ENCODE peak calls at places on chromosome 7, in ten cellular contexts. Z is SJSA1, Y is stomach, O is breast epithelium, V is body of pancreas, B is A549, Q is IMR-90, E is fibroblast of lung, H is psoas muscle, X is cardiac muscle cell. D is an unnamed sample.

GRCh38 chr7:111486472-111487142 is 75.7 kb downstream of the IMMP2L start:
- DNase-seq in X (peak; percentile 55), V (peak; percentile 16), O (no peak), Y (no peak), Q (peak; percentile 67), B (peak; percentile 55), E (peak; percentile 39), Z (no peak), H (no peak), D (no peak)

GRCh38 chr7:132145466-132145865 is 430.8 kb downstream of the PLXNA4 start:
- DNase-seq in E (peak; percentile 97), Y (no peak), V (no peak), X (no peak), H (peak; percentile 65), Q (peak; percentile 34), Z (no peak), O (peak; percentile 38), B (peak; percentile 80), D (no peak)

GRCh38 chr7:20513341-20513740 is 102.1 kb upstream of the ABCB5 start:
- DNase-seq in B (no peak), O (no peak), X (no peak), V (no peak), Z (no peak), H (no peak), Y (no peak), Q (no peak), E (peak; percentile 71), D (no peak)

GRCh38 chr7:127039541-127039940 is 213.2 kb downstream of the GRM8 start:
- DNase-seq in B (no peak), V (no peak), E (no peak), O (no peak), Q (no peak), H (no peak), Y (no peak), Z (no peak), X (no peak), D (no peak)

GRCh38 chr7:93883078-93883916 is 7.3 kb downstream of the TFPI2 start:
- DNase-seq in H (no peak), B (no peak), Z (no peak), X (no peak), E (peak; percentile 43), Q (no peak), O (no peak), V (no peak), Y (no peak), D (no peak)

GRCh38 chr7:2048531-2048930 is 184.2 kb downstream of the MAD1L1 start:
- DNase-seq in O (no peak), B (no peak), Z (no peak), Q (no peak), H (peak; percentile 34), Y (no peak), V (no peak), E (no peak), X (no peak), D (peak; percentile 35)

GRCh38 chr7:32670105-32670504 is 174.8 kb downstream of the AVL9 start:
- DNase-seq in B (peak; percentile 47), E (peak; percentile 78), V (no peak), X (no peak), Q (peak; percentile 45), Y (peak; percentile 31), O (no peak), Z (peak; percentile 91), H (no peak), D (no peak)

GRCh38 chr7:5872326-5872725 is 8.3 kb upstream of the OCM start:
- DNase-seq in V (no peak), Q (peak; percentile 55), Z (no peak), E (peak; percentile 33), B (no peak), O (no peak), Y (no peak), H (no peak), X (no peak), D (no peak)

GRCh38 chr7:19269301-19269700 is 124.1 kb upstream of the FERD3L start:
- DNase-seq in X (no peak), O (no peak), V (no peak), Y (no peak), Q (no peak), E (no peak), Z (no peak), B (no peak), H (no peak), D (no peak)

GRCh38 chr7:157550300-157551275 is 213.8 kb downstream of the DNAJB6 start:
- DNase-seq in V (no peak), Q (no peak), Z (no peak), X (no peak), E (no peak), O (no peak), Y (no peak), B (no peak), H (no peak), D (peak; percentile 32)
- H3K9me3 ChIP-seq in V (no peaks in the 10 kb centered on the region), Q (peaks cover 52% of the 10 kb centered on the region), Z (no peaks in the 10 kb centered on the region), X (no peaks in the 10 kb centered on the region), E (no peaks in the 10 kb centered on the region), O (no peaks in the 10 kb centered on the region), Y (no peaks in the 10 kb centered on the region), B (no peaks in the 10 kb centered on the region), H (no peaks in the 10 kb centered on the region), D (no peaks in the 10 kb centered on the region)

GRCh38 chr7:74219416-74219815 is 9.6 kb downstream of the LAT2 start:
- DNase-seq in Q (no peak), Z (no peak), O (no peak), E (no peak), B (no peak), X (no peak), H (no peak), Y (no peak), V (no peak), D (no peak)

GRCh38 chr7:74217455-74218342 is 7.9 kb downstream of the LAT2 start:
- DNase-seq in Z (no peak), Y (no peak), H (no peak), X (no peak), B (no peak), O (no peak), V (no peak), E (no peak), Q (peak; percentile 28), D (no peak)

GRCh38 chr7:74221713-74222112 is 11.9 kb downstream of the LAT2 start:
- DNase-seq in O (no peak), E (no peak), Z (no peak), V (no peak), X (no peak), Q (no peak), B (no peak), H (no peak), Y (no peak), D (no peak)

GRCh38 chr7:74218343-74218698 is 8.5 kb downstream of the LAT2 start:
- DNase-seq in V (no peak), O (no peak), Y (no peak), Q (no peak), E (no peak), X (no peak), Z (no peak), H (no peak), B (no peak), D (no peak)

GRCh38 chr7:74220229-74220628 is 10.4 kb downstream of the LAT2 start:
- DNase-seq in B (no peak), Z (no peak), O (no peak), Y (no peak), X (no peak), V (no peak), Q (no peak), H (no peak), E (no peak), D (no peak)
- H3K4me1 ChIP-seq in B (peaks cover 18% of the 10 kb centered on the region), Z (no peaks in the 10 kb centered on the region), O (no peaks in the 10 kb centered on the region), Y (no peaks in the 10 kb centered on the region), X (no peaks in the 10 kb centered on the region), V (no peaks in the 10 kb centered on the region), Q (no peaks in the 10 kb centered on the region), H (no peaks in the 10 kb centered on the region), E (no peaks in the 10 kb centered on the region), D (peaks cover 23% of the 10 kb centered on the region)

DNA sequence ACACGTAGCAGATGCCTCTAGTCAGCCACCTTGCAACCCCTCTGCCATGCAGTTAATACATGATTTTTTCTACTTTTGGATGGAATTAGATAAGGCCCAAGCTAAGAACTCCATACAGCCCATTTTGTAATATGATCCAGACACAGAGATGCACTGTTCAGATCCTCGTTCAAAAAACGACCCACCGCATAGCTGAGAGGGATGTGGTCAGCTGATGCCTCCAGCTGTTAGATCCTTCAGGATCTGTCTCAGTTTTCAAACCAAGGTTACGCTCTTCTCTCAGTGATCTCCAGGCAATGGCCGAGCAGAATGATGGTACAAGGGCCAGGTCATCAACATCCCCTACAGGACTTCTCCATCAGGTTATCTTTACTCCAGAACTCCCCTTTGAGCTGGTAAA is 881.7 kb upstream of the C7orf33 start:
- DNase-seq in E (no peak), Q (no peak), X (no peak), B (no peak), H (no peak), V (no peak), Y (no peak), O (no peak), Z (no peak), D (no peak)
- H3K9me3 ChIP-seq in E (no peaks in the 10 kb centered on the region), Q (peaks cover 12% of the 10 kb centered on the region), X (no peaks in the 10 kb centered on the region), B (peaks cover 6% of the 10 kb centered on the region), H (peaks cover 4% of the 10 kb centered on the region), V (peaks cover 8% of the 10 kb centered on the region), Y (no peaks in the 10 kb centered on the region), O (peaks cover 18% of the 10 kb centered on the region), Z (no peaks in the 10 kb centered on the region), D (no peaks in the 10 kb centered on the region)

DNA sequence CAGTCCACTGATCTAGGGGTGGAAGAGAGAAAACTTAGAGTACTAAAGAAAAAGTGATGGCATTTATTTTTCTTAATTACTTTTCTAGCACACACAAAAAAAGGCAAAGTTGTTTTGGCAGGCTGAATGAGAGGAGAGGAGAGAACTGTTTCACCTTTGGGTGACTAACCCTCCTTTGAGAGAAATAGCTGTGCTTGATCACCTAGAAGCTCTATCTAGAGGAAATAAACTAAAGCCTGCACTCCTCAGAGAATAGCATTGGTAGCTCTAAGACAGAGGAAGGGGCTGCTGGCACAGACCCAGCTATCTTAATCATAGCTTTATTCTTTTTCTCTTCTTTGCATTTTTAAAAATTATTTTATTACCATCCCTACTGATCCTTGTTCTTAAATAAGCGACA is 6.3 kb downstream of the TMEM243 start:
- DNase-seq in X (no peak), O (no peak), H (no peak), Z (no peak), E (no peak), V (no peak), Y (no peak), B (no peak), Q (no peak), D (no peak)
- H3K4me1 ChIP-seq in X (no peaks in the 10 kb centered on the region), O (peaks cover 8% of the 10 kb centered on the region), H (peaks cover 3% of the 10 kb centered on the region), Z (peaks cover 68% of the 10 kb centered on the region), E (peaks cover 2% of the 10 kb centered on the region), V (peaks cover 30% of the 10 kb centered on the region), Y (peaks cover 20% of the 10 kb centered on the region), B (no peaks in the 10 kb centered on the region), Q (peaks cover 5% of the 10 kb centered on the region), D (peaks cover 78% of the 10 kb centered on the region)

DNA sequence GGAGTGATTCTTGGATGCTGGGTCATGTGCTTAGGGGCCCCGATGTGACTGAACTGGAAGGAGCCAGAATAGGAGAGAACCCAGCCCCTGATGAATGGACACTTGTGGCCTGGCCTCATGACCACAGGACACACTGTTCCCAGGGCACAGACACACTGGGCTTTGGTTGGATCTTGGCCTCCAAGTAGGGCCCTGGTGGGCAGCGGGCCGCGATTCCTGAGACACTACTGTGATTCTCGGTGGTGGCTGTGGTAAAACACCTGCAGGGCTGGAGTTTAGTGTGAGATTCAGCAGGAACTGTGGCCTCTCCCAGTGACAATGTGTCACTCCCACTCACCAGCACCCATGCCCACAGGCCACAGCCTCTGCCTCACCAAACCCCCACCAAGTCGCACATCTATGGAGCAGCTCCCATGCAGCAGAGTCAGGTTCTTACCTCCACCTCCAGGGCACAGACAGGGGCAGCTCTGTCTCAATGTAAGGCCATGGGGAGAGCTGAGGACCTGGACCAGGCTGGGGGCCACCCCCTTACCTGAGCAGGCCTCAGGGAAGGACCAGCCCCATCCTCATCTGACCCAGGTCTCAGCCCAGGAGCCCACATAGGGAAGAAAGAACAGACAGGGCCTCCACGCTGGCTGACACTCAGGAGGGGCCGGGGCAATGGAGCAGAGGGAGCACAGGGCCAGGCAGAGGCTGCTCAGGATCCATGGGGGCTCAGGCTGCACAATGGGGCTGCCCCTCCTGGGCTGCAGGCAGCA is 33.2 kb upstream of the ZNF716 start:
- DNase-seq in V (no peak), Y (no peak), H (no peak), E (no peak), Q (no peak), Z (no peak), X (no peak), O (no peak), B (no peak), D (no peak)
- H3K9me3 ChIP-seq in V (no peaks in the 10 kb centered on the region), Y (no peaks in the 10 kb centered on the region), H (no peaks in the 10 kb centered on the region), E (no peaks in the 10 kb centered on the region), Q (peaks cover 46% of the 10 kb centered on the region), Z (no peaks in the 10 kb centered on the region), X (no peaks in the 10 kb centered on the region), O (peaks cover 47% of the 10 kb centered on the region), B (no peaks in the 10 kb centered on the region), D (no peaks in the 10 kb centered on the region)